ENCODE peak calls at places on chromosomes 1 and 21, in eight cellular contexts. H, V, J, Z, M, B, C and R are unnamed samples. For H3K4me1, the result is how much of the 10 kb centered on the place peaks cover.

GRCh38 chr1:29836626-29837305 is 600.4 kb downstream of the PTPRU start:
- DNase-seq in H (no peak), V (no peak), J (no peak), Z (no peak), M (peak), B (no peak), C (no peak), R (no peak)

GRCh38 chr1:6384962-6385672 is 8.4 kb downstream of the ACOT7 start:
- DNase-seq in H (no peak), V (no peak), J (no peak), Z (no peak), M (no peak), B (no peak), C (peak), R (no peak)

GRCh38 chr1:50975436-50975835 is 5.4 kb downstream of the CDKN2C start:
- DNase-seq in H (no peak), V (no peak), J (no peak), Z (no peak), M (no peak), B (no peak), C (no peak), R (no peak)

GRCh38 chr1:66725885-66726665 is 26.2 kb upstream of the DYNLT5 start:
- DNase-seq in H (peak), V (peak), J (peak), Z (peak), M (no peak), B (peak), C (peak), R (peak)

GRCh38 chr1:75203415-75204277 is 69.5 kb downstream of the LHX8 start:
- DNase-seq in H (peak), V (no peak), J (no peak), Z (no peak), M (no peak), B (peak), C (peak), R (no peak)

GRCh38 chr1:87252406-87252805 is 76.3 kb upstream of the LMO4 start:
- DNase-seq in H (no peak), V (no peak), J (no peak), Z (no peak), M (no peak), B (no peak), C (no peak), R (no peak)

GRCh38 chr1:11289064-11289463 is 16.1 kb downstream of the UBIAD1 start:
- DNase-seq in H (no peak), V (no peak), J (no peak), Z (no peak), M (no peak), B (no peak), C (no peak), R (no peak)

GRCh38 chr1:229664133-229664689 is 38.2 kb downstream of the URB2 start:
- DNase-seq in H (peak), V (peak), J (peak), Z (no peak), M (no peak), B (peak), C (peak), R (peak)

GRCh38 chr1:90370696-90371095 is 346.4 kb downstream of the BARHL2 start:
- DNase-seq in H (no peak), V (no peak), J (no peak), Z (no peak), M (no peak), B (no peak), C (no peak), R (no peak)

GRCh38 chr21:45544449-45545235 is 2.4 kb upstream of the SLC19A1 start:
- DNase-seq in H (no peak), V (peak), J (no peak), Z (peak), M (no peak), B (no peak), C (peak), R (peak)

GRCh38 chr1:205667909-205668643 is 12.2 kb downstream of the SLC45A3 start:
- DNase-seq in H (no peak), V (no peak), J (no peak), Z (no peak), M (no peak), B (no peak), C (no peak), R (no peak)

GRCh38 chr1:76764638-76765572 is 102.4 kb upstream of the ST6GALNAC5 start:
- DNase-seq in H (peak), V (no peak), J (no peak), Z (no peak), M (no peak), B (no peak), C (no peak), R (no peak)

GRCh38 chr1:228871314-228872061 is 136.2 kb downstream of the RHOU start:
- DNase-seq in H (no peak), V (no peak), J (no peak), Z (no peak), M (peak), B (no peak), C (no peak), R (no peak)

GRCh38 chr1:216723274-216723780 is at the start of gene ESRRG:
- DNase-seq in H (no peak), V (peak), J (peak), Z (peak), M (no peak), B (no peak), C (peak), R (peak)

GRCh38 chr1:156070523-156070922 is 9.6 kb downstream of the RAB25 start:
- DNase-seq in H (no peak), V (no peak), J (no peak), Z (no peak), M (no peak), B (no peak), C (no peak), R (no peak)

GRCh38 chr1:172600615-172601014 is 58.3 kb upstream of the FASLG start:
- DNase-seq in H (no peak), V (no peak), J (no peak), Z (no peak), M (no peak), B (no peak), C (no peak), R (no peak)
- TF ChIP-seq POLR2A in H (no peak), V (no peak), J (no peak), Z (no peak), M (no peak), B (no peak), C (no peak), R (no peak)

GRCh38 chr1:153970346-153970745 is 2.6 kb downstream of the CREB3L4 start:
- DNase-seq in H (no peak), V (no peak), J (no peak), Z (no peak), M (no peak), B (no peak), C (no peak), R (no peak)

GRCh38 chr1:153968972-153969371 is 1.3 kb downstream of the CREB3L4 start:
- DNase-seq in H (no peak), V (no peak), J (no peak), Z (no peak), M (no peak), B (no peak), C (no peak), R (peak)

GRCh38 chr1:153968000-153968363 is 280 bp downstream of the CREB3L4 start:
- DNase-seq in H (no peak), V (peak), J (peak), Z (no peak), M (no peak), B (no peak), C (peak), R (no peak)

GRCh38 chr1:153968400-153968799 is 698 bp downstream of the CREB3L4 start:
- DNase-seq in H (no peak), V (no peak), J (no peak), Z (no peak), M (no peak), B (no peak), C (no peak), R (no peak)

DNA sequence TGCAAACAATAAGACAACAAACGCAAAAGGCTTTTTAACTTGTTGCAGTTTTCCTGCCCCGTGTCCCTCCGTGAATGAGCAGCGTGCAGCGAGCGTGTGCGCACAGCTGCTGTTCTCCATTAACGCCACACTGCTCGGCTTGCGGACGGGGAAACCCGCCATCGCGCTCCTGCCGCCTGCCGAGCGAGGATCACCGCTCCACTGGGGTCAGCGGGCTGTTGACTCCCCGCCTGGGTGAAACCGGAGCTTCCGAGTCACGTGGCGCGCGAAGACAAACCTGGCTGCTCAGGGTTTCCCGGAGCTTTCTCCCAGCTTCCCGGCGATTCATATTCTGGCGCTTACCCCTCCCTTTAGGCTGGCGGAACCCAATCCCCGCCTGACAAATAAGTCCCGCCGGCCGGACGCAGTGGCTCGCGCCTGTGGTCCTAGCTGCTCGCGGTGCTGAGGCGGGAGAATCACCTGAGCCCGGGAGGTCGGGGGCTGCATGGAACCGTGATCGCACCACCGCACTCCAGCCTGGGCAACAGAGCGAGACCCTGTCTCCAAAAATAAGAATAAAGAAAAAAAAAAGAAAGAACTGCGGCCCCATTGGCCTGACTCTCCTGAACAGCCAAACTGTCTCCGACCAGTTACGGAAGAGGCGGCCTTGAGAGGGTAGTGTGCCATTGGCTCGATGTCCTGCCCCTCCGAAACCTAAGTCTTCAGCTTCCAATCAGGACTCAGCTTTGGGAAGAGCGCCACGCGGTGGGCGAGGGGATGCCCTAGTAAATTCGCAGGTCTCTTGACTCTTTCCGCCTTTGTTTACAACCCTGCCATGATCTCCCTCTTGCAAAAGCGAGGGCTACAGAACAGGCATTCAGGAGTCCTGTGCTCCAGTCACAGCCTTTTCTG is at the start of gene CREB3L4:
- DNase-seq in H (peak), V (peak), J (peak), Z (peak), M (peak), B (peak), C (peak), R (peak)
- H3K4me1 ChIP-seq in H (under half), V (under half), J (under half), Z (under half), M (under half), B (under half), C (under half), R (under half)

GRCh38 chr1:101238041-101238515 is 1.3 kb downstream of the S1PR1 start:
- DNase-seq in H (peak), V (no peak), J (no peak), Z (no peak), M (no peak), B (no peak), C (no peak), R (peak)

GRCh38 chr1:101236546-101237228 is at the start of gene S1PR1:
- DNase-seq in H (peak), V (peak), J (peak), Z (peak), M (no peak), B (peak), C (peak), R (peak)

GRCh38 chr1:101238681-101239094 is 1.9 kb downstream of the S1PR1 start:
- DNase-seq in H (peak), V (peak), J (peak), Z (peak), M (peak), B (no peak), C (peak), R (peak)

GRCh38 chr1:101235696-101236545 is 898 bp upstream of the S1PR1 start:
- DNase-seq in H (peak), V (peak), J (no peak), Z (peak), M (no peak), B (peak), C (peak), R (peak)

DNA sequence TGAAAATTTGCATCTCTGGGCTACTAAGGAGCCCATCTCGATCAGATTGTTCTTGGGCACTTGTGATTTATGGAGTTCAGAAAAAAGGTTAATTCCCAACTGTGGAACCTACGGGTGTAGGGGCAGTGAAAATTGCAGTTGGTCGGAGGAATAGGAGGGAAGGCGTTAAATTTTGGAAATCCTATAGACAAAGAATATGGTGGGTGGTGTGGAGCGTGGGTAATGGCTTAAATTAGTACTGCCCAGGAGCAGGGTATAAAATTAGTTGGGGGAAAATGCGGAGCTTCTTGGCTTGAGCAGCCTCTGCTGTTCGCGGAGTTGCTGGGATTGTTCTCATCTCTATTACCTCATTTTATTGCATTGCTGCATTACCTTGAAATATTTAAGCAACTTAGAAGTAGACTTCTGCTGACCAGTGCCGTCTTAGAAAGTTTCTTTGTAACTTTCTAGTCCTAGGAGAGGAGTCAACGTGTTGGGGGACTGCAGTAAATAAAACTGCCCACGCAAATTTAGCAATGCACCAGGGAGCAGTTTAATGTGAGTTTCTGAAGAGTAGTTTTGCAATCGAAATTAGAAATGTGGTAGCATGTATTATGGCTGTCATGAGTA is 514 bp downstream of the S1PR1 start:
- DNase-seq in H (peak), V (no peak), J (no peak), Z (no peak), M (no peak), B (peak), C (peak), R (no peak)
- TF ChIP-seq CTCF in H (no peak), V (no peak), J (no peak), Z (no peak), M (no peak), B (no peak), C (no peak), R (no peak)

GRCh38 chr1:52726265-52727113 is at the start of gene ZYG11B:
- DNase-seq in H (peak), V (peak), J (peak), Z (peak), M (peak), B (peak), C (peak), R (peak)
- TF ChIP-seq POLR2A in H (peak), V (no peak), J (peak), Z (peak), M (peak), B (peak), C (peak), R (peak)

GRCh38 chr21:26461500-26461899 is 111.6 kb downstream of the CYYR1 start:
- DNase-seq in H (no peak), V (no peak), J (no peak), Z (no peak), M (no peak), B (no peak), C (no peak), R (no peak)
- H3K4me1 ChIP-seq in H (under half), V (under half), J (under half), Z (under half), M (under half), B (under half), C (under half), R (under half)

GRCh38 chr1:41514381-41514780 is 29.9 kb upstream of the EDN2 start:
- DNase-seq in H (no peak), V (peak), J (peak), Z (no peak), M (no peak), B (no peak), C (no peak), R (no peak)

GRCh38 chr1:41512701-41513387 is 28.4 kb upstream of the EDN2 start:
- DNase-seq in H (no peak), V (no peak), J (no peak), Z (no peak), M (no peak), B (no peak), C (no peak), R (no peak)

GRCh38 chr1:41515131-41515678 is 30.7 kb upstream of the EDN2 start:
- DNase-seq in H (no peak), V (peak), J (peak), Z (no peak), M (no peak), B (no peak), C (no peak), R (no peak)

GRCh38 chr1:41511239-41511540 is 26.7 kb upstream of the EDN2 start:
- DNase-seq in H (no peak), V (no peak), J (no peak), Z (no peak), M (no peak), B (no peak), C (no peak), R (no peak)

GRCh38 chr1:41513388-41513745 is 28.9 kb upstream of the EDN2 start:
- DNase-seq in H (no peak), V (no peak), J (no peak), Z (no peak), M (no peak), B (no peak), C (no peak), R (no peak)
- TF ChIP-seq CTCF in H (peak), V (no peak), J (no peak), Z (peak), M (no peak), B (peak), C (no peak), R (peak)

GRCh38 chr1:101371259-101371658 is 134.4 kb downstream of the S1PR1 start:
- DNase-seq in H (peak), V (no peak), J (no peak), Z (no peak), M (no peak), B (peak), C (no peak), R (peak)
- TF ChIP-seq POLR2A in H (no peak), V (no peak), J (no peak), Z (no peak), M (no peak), B (no peak), C (no peak), R (no peak)

GRCh38 chr21:44010429-44010828 is 1.7 kb upstream of the TRAPPC10 start:
- DNase-seq in H (no peak), V (no peak), J (no peak), Z (no peak), M (no peak), B (no peak), C (no peak), R (no peak)
- H3K4me1 ChIP-seq in H (under half), V (under half), J (under half), Z (under half), M (under half), B (under half), C (under half), R (under half)

GRCh38 chr1:225914391-225914790 is 9.7 kb downstream of the PYCR2 start:
- DNase-seq in H (no peak), V (no peak), J (no peak), Z (no peak), M (no peak), B (no peak), C (no peak), R (no peak)

GRCh38 chr1:225908013-225908640 is 15.9 kb downstream of the PYCR2 start:
- DNase-seq in H (no peak), V (no peak), J (no peak), Z (no peak), M (no peak), B (no peak), C (no peak), R (no peak)

GRCh38 chr1:225908773-225909172 is 15.3 kb downstream of the PYCR2 start:
- DNase-seq in H (no peak), V (no peak), J (no peak), Z (no peak), M (no peak), B (no peak), C (no peak), R (no peak)

GRCh38 chr1:225909477-225909876 is 14.6 kb downstream of the PYCR2 start:
- DNase-seq in H (no peak), V (no peak), J (no peak), Z (no peak), M (no peak), B (no peak), C (no peak), R (no peak)

GRCh38 chr1:225911207-225912130 is 12.6 kb downstream of the PYCR2 start:
- DNase-seq in H (peak), V (peak), J (peak), Z (peak), M (no peak), B (no peak), C (peak), R (peak)
- TF ChIP-seq CTCF in H (peak), V (peak), J (peak), Z (peak), M (peak), B (peak), C (peak), R (peak)

DNA sequence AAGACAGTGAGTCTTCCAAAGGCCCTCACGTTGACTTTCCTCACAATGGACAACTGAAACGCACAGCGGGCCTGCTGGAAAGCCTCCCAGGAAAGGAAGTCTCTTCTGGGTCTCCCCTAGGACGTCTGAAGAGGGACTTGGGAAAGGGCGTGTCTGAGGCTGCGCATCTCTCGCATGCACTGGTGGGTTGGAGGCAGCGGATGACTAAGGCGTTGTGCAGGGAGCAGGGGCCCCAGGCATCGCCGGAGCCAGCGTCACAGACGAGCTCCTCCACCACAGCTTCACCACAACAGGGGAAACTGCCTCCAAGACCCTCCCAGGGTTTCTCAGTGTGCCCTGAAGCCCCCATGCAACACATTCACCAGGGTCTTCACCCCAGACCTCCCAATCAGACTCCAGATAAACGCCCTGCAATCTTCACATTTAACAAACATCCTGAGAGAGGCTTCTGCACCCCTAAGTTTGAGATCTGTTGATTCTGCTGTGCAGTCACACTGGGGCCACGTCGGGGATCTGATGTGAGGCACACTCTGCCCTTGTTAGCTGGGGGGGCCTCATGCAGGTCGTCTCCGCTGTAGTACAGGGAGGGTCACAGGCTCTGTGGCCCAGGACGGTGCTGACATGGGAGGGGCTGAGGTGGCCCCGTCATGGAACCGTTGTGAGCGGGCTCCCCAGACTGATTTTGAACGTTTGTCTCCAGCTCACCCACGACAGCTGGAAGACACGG is 7.0 kb upstream of the TFF1 start:
- DNase-seq in H (no peak), V (no peak), J (no peak), Z (no peak), M (no peak), B (no peak), C (no peak), R (no peak)
- TF ChIP-seq POLR2A in H (no peak), V (no peak), J (no peak), Z (no peak), M (no peak), B (no peak), C (no peak), R (no peak)